ENCODE peak calls at places on chromosomes 5 and 9, in eight cellular contexts. R, J, F, K, E, W, Q and D are unnamed samples.

GRCh38 chr9:95407524-95407923 is 90.0 kb upstream of the FANCC start:
- DNase-seq in Q (no peak), F (no peak), W (no peak), K (no peak), R (no peak), E (no peak), J (no peak), D (no peak)

GRCh38 chr9:134569626-134570025 is 72.0 kb upstream of the COL5A1 start:
- DNase-seq in Q (no peak), F (peak; percentile 1), J (peak; percentile 1), E (no peak), R (no peak), K (no peak), W (no peak), D (no peak)

GRCh38 chr9:80026121-80026520 is 454.4 kb downstream of the TLE4 start:
- DNase-seq in K (no peak), Q (no peak), F (no peak), J (no peak), W (no peak), R (no peak), E (no peak), D (no peak)

GRCh38 chr5:57863661-57864060 is 381.1 kb upstream of the ACTBL2 start:
- DNase-seq in Q (peak; percentile 57), E (no peak), W (no peak), J (no peak), R (no peak), K (no peak), F (no peak), D (no peak)

GRCh38 chr9:107375651-107376369 is 92.7 kb downstream of the RAD23B start:
- DNase-seq in J (no peak), F (no peak), R (no peak), E (no peak), W (no peak), K (no peak), Q (no peak), D (no peak)

GRCh38 chr9:36911037-36911436 is 123.0 kb downstream of the PAX5 start:
- DNase-seq in F (no peak), W (no peak), R (no peak), J (no peak), Q (no peak), E (no peak), K (no peak), D (no peak)

GRCh38 chr5:66343370-66344071 is 199.4 kb downstream of the SREK1 start:
- DNase-seq in K (no peak), Q (no peak), W (no peak), E (no peak), R (no peak), F (no peak), J (no peak), D (no peak)

GRCh38 chr5:10307206-10308148 is at the start of gene CMBL:
- DNase-seq in Q (peak; percentile 70), F (peak; percentile 35), E (peak; percentile 64), R (peak; percentile 75), W (peak; percentile 39), K (no peak), J (peak; percentile 43), D (peak; percentile 52)

GRCh38 chr5:175548899-175549311 is 70.5 kb downstream of the SFXN1 start:
- DNase-seq in K (no peak), J (no peak), E (no peak), Q (no peak), R (no peak), F (no peak), W (no peak), D (no peak)

GRCh38 chr5:52863715-52864114 is 76.0 kb downstream of the ITGA1 start:
- DNase-seq in R (no peak), E (no peak), W (no peak), K (no peak), Q (peak; percentile 6), F (no peak), J (no peak), D (no peak)

GRCh38 chr5:56146674-56147073 is 86.5 kb downstream of the ANKRD55 start:
- DNase-seq in R (no peak), E (no peak), Q (no peak), F (no peak), W (no peak), K (no peak), J (no peak), D (no peak)

GRCh38 chr5:154764967-154765366 is 9.8 kb downstream of the LARP1 start:
- DNase-seq in K (no peak), J (no peak), R (no peak), W (no peak), Q (no peak), F (no peak), E (no peak), D (no peak)

GRCh38 chr5:171534009-171534895 is 114.8 kb downstream of the FGF18 start:
- DNase-seq in E (no peak), F (no peak), R (no peak), W (no peak), J (no peak), K (no peak), Q (no peak), D (no peak)

GRCh38 chr9:122216138-122216797 is 12.5 kb downstream of the LHX6 start:
- DNase-seq in R (no peak), E (no peak), J (no peak), Q (no peak), K (no peak), F (no peak), W (no peak), D (no peak)

GRCh38 chr9:69771775-69772418 is 12.1 kb upstream of the PTAR1 start:
- DNase-seq in Q (peak; percentile 79), K (no peak), R (no peak), E (no peak), F (no peak), W (no peak), J (no peak), D (no peak)

GRCh38 chr9:133641396-133641655 is 5.2 kb downstream of the DBH start:
- DNase-seq in J (no peak), F (no peak), Q (no peak), E (no peak), K (no peak), W (no peak), R (no peak), D (no peak)

GRCh38 chr9:121819511-121820231 is 168.2 kb downstream of the DAB2IP start:
- DNase-seq in E (no peak), Q (peak; percentile 25), K (no peak), W (no peak), J (no peak), F (no peak), R (no peak), D (peak; percentile 43)

GRCh38 chr5:42991477-42992034 is 48.6 kb downstream of the ANXA2R start:
- DNase-seq in Q (no peak), F (no peak), K (no peak), J (no peak), E (peak; percentile 54), W (no peak), R (no peak), D (no peak)

GRCh38 chr5:42994285-42995151 is 45.6 kb downstream of the ANXA2R start:
- DNase-seq in E (peak; percentile 81), K (peak; percentile 91), Q (peak; percentile 97), W (peak; percentile 87), J (peak; percentile 93), R (peak; percentile 76), F (peak; percentile 86), D (peak; percentile 89)

GRCh38 chr5:42992035-42992570 is 48.0 kb downstream of the ANXA2R start:
- DNase-seq in Q (peak; percentile 89), R (peak; percentile 58), F (peak; percentile 80), W (peak; percentile 84), K (no peak), J (peak; percentile 91), E (peak; percentile 88), D (peak; percentile 70)

GRCh38 chr5:42993516-42994284 is 46.4 kb downstream of the ANXA2R start:
- DNase-seq in F (no peak), J (peak; percentile 47), R (no peak), E (peak; percentile 60), W (no peak), K (no peak), Q (peak; percentile 89), D (no peak)

GRCh38 chr5:42995152-42995751 is 44.9 kb downstream of the ANXA2R start:
- DNase-seq in J (no peak), F (no peak), Q (no peak), W (no peak), E (no peak), R (no peak), K (no peak), D (no peak)
- TF ChIP-seq CTCF in J (no peak), F (no peak), Q (no peak), W (no peak), E (no peak), R (no peak), K (no peak), D (peak; percentile 60)

GRCh38 chr5:133348406-133348805 is 263.9 kb downstream of the FSTL4 start:
- DNase-seq in F (no peak), R (no peak), W (no peak), J (no peak), E (no peak), K (no peak), Q (no peak), D (no peak)

GRCh38 chr5:133341915-133342710 is 270.2 kb downstream of the FSTL4 start:
- DNase-seq in J (no peak), K (no peak), W (no peak), R (no peak), E (no peak), F (no peak), Q (no peak), D (no peak)

GRCh38 chr5:133344266-133344665 is 268.1 kb downstream of the FSTL4 start:
- DNase-seq in K (no peak), J (no peak), W (no peak), F (no peak), E (no peak), R (no peak), Q (no peak), D (no peak)

GRCh38 chr5:133343196-133343595 is 269.1 kb downstream of the FSTL4 start:
- DNase-seq in R (no peak), Q (no peak), J (no peak), F (no peak), K (no peak), E (no peak), W (no peak), D (no peak)

DNA sequence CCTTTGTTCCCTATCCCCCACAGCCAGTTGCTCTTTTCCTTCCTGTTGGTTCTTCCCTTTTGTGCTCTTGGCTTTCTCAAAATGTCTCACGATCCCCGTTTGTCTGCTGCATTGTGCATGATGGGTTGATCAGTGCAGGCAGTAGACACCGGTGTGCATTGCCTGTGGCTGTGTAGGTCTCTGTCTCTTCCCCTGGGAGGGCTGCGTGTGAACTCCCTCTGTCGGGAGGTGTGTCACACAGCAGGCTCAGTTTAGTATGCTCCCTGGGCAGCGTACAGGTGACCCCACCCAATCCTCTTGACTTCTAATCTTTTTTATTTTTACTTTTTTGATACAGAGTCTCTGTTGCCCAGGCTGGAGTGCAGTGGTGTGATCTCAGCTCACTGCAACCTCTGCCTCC is 265.3 kb downstream of the FSTL4 start:
- DNase-seq in E (no peak), R (no peak), F (no peak), J (no peak), K (no peak), W (no peak), Q (no peak), D (no peak)
- TF ChIP-seq CTCF in E (peak; percentile 62), R (no peak), F (no peak), J (no peak), K (no peak), W (no peak), Q (no peak), D (no peak)

GRCh38 chr9:73157811-73158210 is 6.1 kb downstream of the ANXA1 start:
- DNase-seq in J (no peak), R (no peak), W (no peak), F (no peak), Q (no peak), K (no peak), E (no peak), D (no peak)
- TF ChIP-seq CTCF in J (no peak), R (no peak), W (no peak), F (no peak), Q (no peak), K (no peak), E (no peak), D (no peak)

GRCh38 chr5:169697976-169698375 is 60.9 kb downstream of the DOCK2 start:
- DNase-seq in E (no peak), J (no peak), F (no peak), Q (no peak), W (no peak), K (no peak), R (no peak), D (no peak)
- TF ChIP-seq CTCF in E (no peak), J (no peak), F (no peak), Q (no peak), W (no peak), K (no peak), R (no peak), D (no peak)